ENCODE peak calls at places on chromosomes 7 and 10, in five cellular contexts. One of them, this sample, is unnamed.

GRCh38 chr10:48507494-48507893 is 97.4 kb downstream of the ARHGAP22 start:
- DNase-seq in stimulated activated CD8-positive, alpha-beta memory T cell treated with anti-CD3 and anti-CD28 coated beads, Interleukin-15, amount 100 ng/mL, for 4 hours: no peak
- DNase-seq in Peyer's patch: no peak
- DNase-seq in amygdala: no peak
- DNase-seq in EL: no peak
- DNase-seq in this sample: no peak

GRCh38 chr7:140137078-140137477 is 39.7 kb downstream of the KDM7A start:
- DNase-seq in stimulated activated CD8-positive, alpha-beta memory T cell treated with anti-CD3 and anti-CD28 coated beads, Interleukin-15, amount 100 ng/mL, for 4 hours: no peak
- DNase-seq in Peyer's patch: no peak
- DNase-seq in amygdala: no peak
- DNase-seq in EL: no peak
- DNase-seq in this sample: no peak

GRCh38 chr10:31129261-31129660 is 97.6 kb upstream of the ZNF438 start:
- DNase-seq in stimulated activated CD8-positive, alpha-beta memory T cell treated with anti-CD3 and anti-CD28 coated beads, Interleukin-15, amount 100 ng/mL, for 4 hours: no peak
- DNase-seq in Peyer's patch: no peak
- DNase-seq in amygdala: peak
- DNase-seq in EL: peak
- DNase-seq in this sample: peak

GRCh38 chr7:926061-927030 is 28.1 kb downstream of the ADAP1 start:
- DNase-seq in stimulated activated CD8-positive, alpha-beta memory T cell treated with anti-CD3 and anti-CD28 coated beads, Interleukin-15, amount 100 ng/mL, for 4 hours: no peak
- DNase-seq in Peyer's patch: peak
- DNase-seq in amygdala: peak
- DNase-seq in EL: no peak
- DNase-seq in this sample: peak

GRCh38 chr7:2217206-2217605 is 15.5 kb downstream of the MAD1L1 start:
- DNase-seq in stimulated activated CD8-positive, alpha-beta memory T cell treated with anti-CD3 and anti-CD28 coated beads, Interleukin-15, amount 100 ng/mL, for 4 hours: no peak
- DNase-seq in Peyer's patch: no peak
- DNase-seq in amygdala: no peak
- DNase-seq in EL: no peak
- DNase-seq in this sample: no peak

GRCh38 chr10:116490028-116490662 is 55.6 kb upstream of the PNLIP start:
- DNase-seq in stimulated activated CD8-positive, alpha-beta memory T cell treated with anti-CD3 and anti-CD28 coated beads, Interleukin-15, amount 100 ng/mL, for 4 hours: no peak
- DNase-seq in Peyer's patch: no peak
- DNase-seq in amygdala: no peak
- DNase-seq in EL: peak
- DNase-seq in this sample: no peak

GRCh38 chr7:158997471-158997870 is 141.1 kb downstream of the DYNC2I1 start:
- DNase-seq in stimulated activated CD8-positive, alpha-beta memory T cell treated with anti-CD3 and anti-CD28 coated beads, Interleukin-15, amount 100 ng/mL, for 4 hours: no peak
- DNase-seq in Peyer's patch: no peak
- DNase-seq in amygdala: no peak
- DNase-seq in EL: no peak
- DNase-seq in this sample: no peak

GRCh38 chr10:34427911-34428216 is 387.2 kb downstream of the PARD3 start:
- DNase-seq in stimulated activated CD8-positive, alpha-beta memory T cell treated with anti-CD3 and anti-CD28 coated beads, Interleukin-15, amount 100 ng/mL, for 4 hours: no peak
- DNase-seq in Peyer's patch: no peak
- DNase-seq in amygdala: no peak
- DNase-seq in EL: no peak
- DNase-seq in this sample: no peak

GRCh38 chr7:66256281-66256680 is 51.1 kb downstream of the TPST1 start:
- DNase-seq in stimulated activated CD8-positive, alpha-beta memory T cell treated with anti-CD3 and anti-CD28 coated beads, Interleukin-15, amount 100 ng/mL, for 4 hours: no peak
- DNase-seq in Peyer's patch: no peak
- DNase-seq in amygdala: no peak
- DNase-seq in EL: no peak
- DNase-seq in this sample: no peak

GRCh38 chr7:5589819-5590595 is 166.4 kb upstream of the TNRC18 start:
- DNase-seq in stimulated activated CD8-positive, alpha-beta memory T cell treated with anti-CD3 and anti-CD28 coated beads, Interleukin-15, amount 100 ng/mL, for 4 hours: no peak
- DNase-seq in Peyer's patch: no peak
- DNase-seq in amygdala: no peak
- DNase-seq in EL: no peak
- DNase-seq in this sample: no peak

GRCh38 chr7:131224996-131225395 is 102.7 kb upstream of the MKLN1 start:
- DNase-seq in stimulated activated CD8-positive, alpha-beta memory T cell treated with anti-CD3 and anti-CD28 coated beads, Interleukin-15, amount 100 ng/mL, for 4 hours: no peak
- DNase-seq in Peyer's patch: no peak
- DNase-seq in amygdala: no peak
- DNase-seq in EL: no peak
- DNase-seq in this sample: no peak

GRCh38 chr7:19026888-19027287 is 90.5 kb downstream of the TWIST1 start:
- DNase-seq in stimulated activated CD8-positive, alpha-beta memory T cell treated with anti-CD3 and anti-CD28 coated beads, Interleukin-15, amount 100 ng/mL, for 4 hours: no peak
- DNase-seq in Peyer's patch: no peak
- DNase-seq in amygdala: no peak
- DNase-seq in EL: peak
- DNase-seq in this sample: no peak

GRCh38 chr7:77434570-77434969 is 18.4 kb upstream of the GSAP start:
- DNase-seq in stimulated activated CD8-positive, alpha-beta memory T cell treated with anti-CD3 and anti-CD28 coated beads, Interleukin-15, amount 100 ng/mL, for 4 hours: no peak
- DNase-seq in Peyer's patch: no peak
- DNase-seq in amygdala: no peak
- DNase-seq in EL: no peak
- DNase-seq in this sample: no peak

GRCh38 chr10:124369986-124370385 is 48.7 kb downstream of the OAT start:
- DNase-seq in stimulated activated CD8-positive, alpha-beta memory T cell treated with anti-CD3 and anti-CD28 coated beads, Interleukin-15, amount 100 ng/mL, for 4 hours: no peak
- DNase-seq in Peyer's patch: no peak
- DNase-seq in amygdala: no peak
- DNase-seq in EL: no peak
- DNase-seq in this sample: no peak

GRCh38 chr7:116561697-116562483 is 37.1 kb downstream of the CAV1 start:
- DNase-seq in stimulated activated CD8-positive, alpha-beta memory T cell treated with anti-CD3 and anti-CD28 coated beads, Interleukin-15, amount 100 ng/mL, for 4 hours: no peak
- DNase-seq in Peyer's patch: no peak
- DNase-seq in amygdala: no peak
- DNase-seq in EL: peak
- DNase-seq in this sample: peak

GRCh38 chr10:12156367-12157123 is 27.1 kb downstream of the SEC61A2 start:
- DNase-seq in stimulated activated CD8-positive, alpha-beta memory T cell treated with anti-CD3 and anti-CD28 coated beads, Interleukin-15, amount 100 ng/mL, for 4 hours: no peak
- DNase-seq in Peyer's patch: no peak
- DNase-seq in amygdala: no peak
- DNase-seq in EL: no peak
- DNase-seq in this sample: no peak

GRCh38 chr7:49773082-49773938 is at the start of gene VWC2:
- DNase-seq in stimulated activated CD8-positive, alpha-beta memory T cell treated with anti-CD3 and anti-CD28 coated beads, Interleukin-15, amount 100 ng/mL, for 4 hours: no peak
- DNase-seq in Peyer's patch: no peak
- DNase-seq in amygdala: no peak
- DNase-seq in EL: no peak
- DNase-seq in this sample: no peak

GRCh38 chr7:115805458-115805857 is 225.1 kb downstream of the TFEC start:
- DNase-seq in stimulated activated CD8-positive, alpha-beta memory T cell treated with anti-CD3 and anti-CD28 coated beads, Interleukin-15, amount 100 ng/mL, for 4 hours: no peak
- DNase-seq in Peyer's patch: no peak
- DNase-seq in amygdala: no peak
- DNase-seq in EL: no peak
- DNase-seq in this sample: no peak

GRCh38 chr7:131653418-131654248 is 97.2 kb upstream of the PODXL start:
- DNase-seq in stimulated activated CD8-positive, alpha-beta memory T cell treated with anti-CD3 and anti-CD28 coated beads, Interleukin-15, amount 100 ng/mL, for 4 hours: no peak
- DNase-seq in Peyer's patch: peak
- DNase-seq in amygdala: no peak
- DNase-seq in EL: peak
- DNase-seq in this sample: no peak

GRCh38 chr7:23205861-23206510 is 24.1 kb downstream of the NUP42 start:
- DNase-seq in stimulated activated CD8-positive, alpha-beta memory T cell treated with anti-CD3 and anti-CD28 coated beads, Interleukin-15, amount 100 ng/mL, for 4 hours: no peak
- DNase-seq in Peyer's patch: no peak
- DNase-seq in amygdala: no peak
- DNase-seq in EL: no peak
- DNase-seq in this sample: no peak

GRCh38 chr7:54980521-54980920 is 38.3 kb upstream of the EGFR start:
- DNase-seq in stimulated activated CD8-positive, alpha-beta memory T cell treated with anti-CD3 and anti-CD28 coated beads, Interleukin-15, amount 100 ng/mL, for 4 hours: no peak
- DNase-seq in Peyer's patch: no peak
- DNase-seq in amygdala: no peak
- DNase-seq in EL: no peak
- DNase-seq in this sample: no peak

GRCh38 chr7:31137234-31137633 is 85.1 kb downstream of the ADCYAP1R1 start:
- DNase-seq in stimulated activated CD8-positive, alpha-beta memory T cell treated with anti-CD3 and anti-CD28 coated beads, Interleukin-15, amount 100 ng/mL, for 4 hours: no peak
- DNase-seq in Peyer's patch: no peak
- DNase-seq in amygdala: no peak
- DNase-seq in EL: no peak
- DNase-seq in this sample: no peak

GRCh38 chr7:107692501-107692900 is 31.9 kb downstream of the SLC26A4 start:
- DNase-seq in stimulated activated CD8-positive, alpha-beta memory T cell treated with anti-CD3 and anti-CD28 coated beads, Interleukin-15, amount 100 ng/mL, for 4 hours: no peak
- DNase-seq in Peyer's patch: no peak
- DNase-seq in amygdala: no peak
- DNase-seq in EL: peak
- DNase-seq in this sample: no peak

GRCh38 chr7:27025270-27025669 is 70.5 kb downstream of the HOXA1 start:
- DNase-seq in stimulated activated CD8-positive, alpha-beta memory T cell treated with anti-CD3 and anti-CD28 coated beads, Interleukin-15, amount 100 ng/mL, for 4 hours: no peak
- DNase-seq in Peyer's patch: no peak
- DNase-seq in amygdala: no peak
- DNase-seq in EL: no peak
- DNase-seq in this sample: no peak

GRCh38 chr7:73882060-73882428 is 21.1 kb downstream of the TMEM270 start:
- DNase-seq in stimulated activated CD8-positive, alpha-beta memory T cell treated with anti-CD3 and anti-CD28 coated beads, Interleukin-15, amount 100 ng/mL, for 4 hours: no peak
- DNase-seq in Peyer's patch: no peak
- DNase-seq in amygdala: no peak
- DNase-seq in EL: no peak
- DNase-seq in this sample: no peak

GRCh38 chr10:121732676-121733445 is 134.6 kb upstream of the FGFR2 start:
- DNase-seq in stimulated activated CD8-positive, alpha-beta memory T cell treated with anti-CD3 and anti-CD28 coated beads, Interleukin-15, amount 100 ng/mL, for 4 hours: no peak
- DNase-seq in Peyer's patch: no peak
- DNase-seq in amygdala: no peak
- DNase-seq in EL: no peak
- DNase-seq in this sample: no peak

GRCh38 chr7:29044529-29044928 is 86.4 kb upstream of the TRIL start:
- DNase-seq in stimulated activated CD8-positive, alpha-beta memory T cell treated with anti-CD3 and anti-CD28 coated beads, Interleukin-15, amount 100 ng/mL, for 4 hours: no peak
- DNase-seq in Peyer's patch: no peak
- DNase-seq in amygdala: no peak
- DNase-seq in EL: no peak
- DNase-seq in this sample: no peak

GRCh38 chr10:92873029-92873428 is 24.7 kb downstream of the EXOC6 start:
- DNase-seq in stimulated activated CD8-positive, alpha-beta memory T cell treated with anti-CD3 and anti-CD28 coated beads, Interleukin-15, amount 100 ng/mL, for 4 hours: no peak
- DNase-seq in Peyer's patch: no peak
- DNase-seq in amygdala: no peak
- DNase-seq in EL: no peak
- DNase-seq in this sample: no peak

GRCh38 chr7:1276626-1277175 is 44.0 kb downstream of the UNCX start:
- DNase-seq in stimulated activated CD8-positive, alpha-beta memory T cell treated with anti-CD3 and anti-CD28 coated beads, Interleukin-15, amount 100 ng/mL, for 4 hours: no peak
- DNase-seq in Peyer's patch: no peak
- DNase-seq in amygdala: no peak
- DNase-seq in EL: no peak
- DNase-seq in this sample: no peak

GRCh38 chr7:150964593-150965111 is 13.5 kb downstream of the KCNH2 start:
- DNase-seq in stimulated activated CD8-positive, alpha-beta memory T cell treated with anti-CD3 and anti-CD28 coated beads, Interleukin-15, amount 100 ng/mL, for 4 hours: no peak
- DNase-seq in Peyer's patch: no peak
- DNase-seq in amygdala: no peak
- DNase-seq in EL: no peak
- DNase-seq in this sample: no peak

GRCh38 chr10:124362572-124362971 is 56.2 kb downstream of the OAT start:
- DNase-seq in stimulated activated CD8-positive, alpha-beta memory T cell treated with anti-CD3 and anti-CD28 coated beads, Interleukin-15, amount 100 ng/mL, for 4 hours: no peak
- DNase-seq in Peyer's patch: peak
- DNase-seq in amygdala: no peak
- DNase-seq in EL: no peak
- DNase-seq in this sample: no peak

GRCh38 chr7:16084370-16084769 is 337.0 kb downstream of the CRPPA start:
- DNase-seq in stimulated activated CD8-positive, alpha-beta memory T cell treated with anti-CD3 and anti-CD28 coated beads, Interleukin-15, amount 100 ng/mL, for 4 hours: no peak
- DNase-seq in Peyer's patch: no peak
- DNase-seq in amygdala: no peak
- DNase-seq in EL: no peak
- DNase-seq in this sample: no peak

GRCh38 chr10:33612551-33612950 is 278.1 kb upstream of the NRP1 start:
- DNase-seq in stimulated activated CD8-positive, alpha-beta memory T cell treated with anti-CD3 and anti-CD28 coated beads, Interleukin-15, amount 100 ng/mL, for 4 hours: no peak
- DNase-seq in Peyer's patch: no peak
- DNase-seq in amygdala: no peak
- DNase-seq in EL: peak
- DNase-seq in this sample: no peak

GRCh38 chr7:107610353-107610752 is 30.3 kb downstream of the BCAP29 start:
- DNase-seq in stimulated activated CD8-positive, alpha-beta memory T cell treated with anti-CD3 and anti-CD28 coated beads, Interleukin-15, amount 100 ng/mL, for 4 hours: no peak
- DNase-seq in Peyer's patch: no peak
- DNase-seq in amygdala: no peak
- DNase-seq in EL: no peak
- DNase-seq in this sample: no peak

GRCh38 chr10:72229261-72230251 is 13.5 kb upstream of the ASCC1 start:
- DNase-seq in stimulated activated CD8-positive, alpha-beta memory T cell treated with anti-CD3 and anti-CD28 coated beads, Interleukin-15, amount 100 ng/mL, for 4 hours: no peak
- DNase-seq in Peyer's patch: no peak
- DNase-seq in amygdala: no peak
- DNase-seq in EL: no peak
- DNase-seq in this sample: no peak

GRCh38 chr10:103736763-103737162 is 118.6 kb downstream of the SH3PXD2A start:
- DNase-seq in stimulated activated CD8-positive, alpha-beta memory T cell treated with anti-CD3 and anti-CD28 coated beads, Interleukin-15, amount 100 ng/mL, for 4 hours: no peak
- DNase-seq in Peyer's patch: no peak
- DNase-seq in amygdala: no peak
- DNase-seq in EL: peak
- DNase-seq in this sample: no peak

GRCh38 chr10:1162481-1163203 is 106.5 kb downstream of the WDR37 start:
- DNase-seq in stimulated activated CD8-positive, alpha-beta memory T cell treated with anti-CD3 and anti-CD28 coated beads, Interleukin-15, amount 100 ng/mL, for 4 hours: no peak
- DNase-seq in Peyer's patch: peak
- DNase-seq in amygdala: no peak
- DNase-seq in EL: no peak
- DNase-seq in this sample: no peak